ENCODE peak calls at places on chromosomes 12 and 14, in nine cellular contexts. N is PC-3; X is K562; W is effector memory CD4-positive, alpha-beta T cell; R is ovary; G is HAP-1; O is adipocyte; S is CD4-positive, CD25-positive, alpha-beta regulatory T cell; B is stomach. Q is an unnamed sample. For H3K9me3, the result is how much of the 10 kb centered on the place peaks cover.

GRCh38 chr14:63840981-63841380 is 11.8 kb upstream of the SYNE2 start:
- DNase-seq in X (no peak), W (peak), N (peak), O (no peak), S (peak), B (peak), R (no peak), G (peak), Q (peak)

GRCh38 chr12:89059061-89059460 is 293.2 kb downstream of the DUSP6 start:
- DNase-seq in S (no peak), X (no peak), N (no peak), O (no peak), W (no peak), B (no peak), G (no peak), R (no peak), Q (no peak)

GRCh38 chr14:88300817-88301216 is 22.3 kb downstream of the KCNK10 start:
- DNase-seq in W (no peak), X (no peak), N (no peak), G (no peak), R (no peak), B (no peak), O (no peak), S (no peak), Q (no peak)

GRCh38 chr12:114691196-114691595 is 7.2 kb upstream of the TBX3 start:
- DNase-seq in W (no peak), S (no peak), B (no peak), O (no peak), N (no peak), G (no peak), X (no peak), R (no peak), Q (peak)

GRCh38 chr12:124939428-124940142 is 25.1 kb upstream of the UBC start:
- DNase-seq in G (peak), X (peak), S (peak), O (peak), R (peak), N (peak), W (peak), B (peak), Q (peak)

GRCh38 chr12:62919827-62920226 is 15.1 kb downstream of the PPM1H start:
- DNase-seq in O (peak), G (no peak), B (peak), W (no peak), R (no peak), S (no peak), X (no peak), N (peak), Q (no peak)

GRCh38 chr12:114777052-114777451 is 93.1 kb upstream of the TBX3 start:
- DNase-seq in B (no peak), S (no peak), W (no peak), X (no peak), G (no peak), O (peak), N (peak), R (no peak), Q (no peak)

GRCh38 chr14:55454264-55455151 is 14.1 kb upstream of the TBPL2 start:
- DNase-seq in B (peak), X (no peak), O (peak), W (no peak), R (peak), G (peak), N (peak), S (no peak), Q (peak)

GRCh38 chr12:85821759-85822158 is 14.4 kb downstream of the RASSF9 start:
- DNase-seq in N (peak), O (no peak), R (no peak), W (no peak), B (no peak), S (no peak), X (no peak), G (no peak), Q (no peak)

GRCh38 chr12:9642606-9643270 is 26.8 kb upstream of the CLEC2D start:
- DNase-seq in R (no peak), X (no peak), N (no peak), O (no peak), W (no peak), G (no peak), B (no peak), S (no peak), Q (no peak)

GRCh38 chr14:51652168-51653095 is 722 bp downstream of the FRMD6 start:
- DNase-seq in X (peak), O (peak), R (peak), N (peak), S (peak), G (peak), B (peak), W (no peak), Q (peak)

GRCh38 chr12:54411398-54412241 is 7.4 kb downstream of the ITGA5 start:
- DNase-seq in W (peak), G (no peak), X (peak), B (peak), S (peak), R (no peak), N (peak), O (peak), Q (no peak)

DNA sequence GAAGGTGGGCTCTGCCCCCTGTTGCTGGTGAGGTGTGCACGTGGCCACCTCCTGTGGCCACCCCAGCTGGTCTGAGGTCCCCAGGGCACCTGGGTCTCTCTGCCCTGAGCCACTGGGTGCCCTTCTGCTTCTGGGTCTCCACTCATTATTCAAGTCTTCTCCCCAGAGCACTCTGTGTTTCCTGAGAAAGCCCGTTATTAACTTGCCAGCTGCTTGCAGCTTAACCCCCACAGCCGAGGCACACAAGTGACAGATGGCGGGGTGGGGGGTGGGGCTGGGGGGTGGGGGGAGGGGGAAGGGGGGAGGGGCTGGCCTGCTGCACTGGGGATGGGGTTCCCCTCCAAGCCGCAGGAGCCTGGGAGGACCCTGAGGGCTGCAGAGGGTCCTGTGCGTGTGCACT is 40.5 kb downstream of the FBRSL1 start:
- DNase-seq in B (no peak), R (no peak), N (no peak), W (no peak), S (no peak), O (no peak), G (no peak), X (no peak), Q (no peak)
- H3K9me3 ChIP-seq in B (under half), R (under half), N (under half), W (under half), S (under half), O (under half), G (under half), X (under half), Q (under half)

DNA sequence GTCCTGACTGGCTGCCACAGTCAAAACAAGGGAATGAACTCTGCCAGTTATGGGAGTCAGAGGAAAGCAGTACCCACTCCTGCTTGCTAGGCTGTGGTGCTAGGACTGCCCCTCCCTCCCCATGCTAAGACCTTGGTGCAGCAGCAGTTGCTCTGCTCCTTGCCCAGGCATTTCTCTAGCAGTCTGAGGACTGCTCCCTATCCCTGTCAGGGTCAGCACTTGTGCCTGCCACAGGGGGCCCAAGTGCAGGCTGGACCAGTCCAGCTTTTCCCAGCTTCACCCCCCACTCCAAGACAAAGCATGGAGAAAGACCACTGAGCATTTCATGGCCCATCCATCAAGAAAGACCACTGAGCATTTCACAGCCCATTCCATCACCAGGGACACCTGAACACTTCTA is 305.8 kb upstream of the CLEC14A start:
- DNase-seq in X (no peak), R (no peak), O (no peak), W (no peak), B (no peak), G (no peak), S (no peak), N (no peak), Q (no peak)
- H3K9me3 ChIP-seq in X (under half), R (under half), O (under half), W (under half), B (under half), G (under half), S (under half), N (under half), Q (under half)

GRCh38 chr12:130224613-130225012 is 62.3 kb downstream of the FZD10 start:
- DNase-seq in B (no peak), X (no peak), S (no peak), G (no peak), W (no peak), N (no peak), O (no peak), R (no peak), Q (no peak)

GRCh38 chr12:130227641-130228040 is 65.4 kb downstream of the FZD10 start:
- DNase-seq in N (no peak), S (no peak), B (no peak), O (no peak), R (no peak), G (no peak), X (no peak), W (no peak), Q (no peak)

GRCh38 chr12:130226771-130227170 is 64.5 kb downstream of the FZD10 start:
- DNase-seq in R (no peak), B (no peak), N (no peak), S (no peak), W (no peak), X (no peak), O (no peak), G (no peak), Q (no peak)

GRCh38 chr12:130223767-130224244 is 61.5 kb downstream of the FZD10 start:
- DNase-seq in B (no peak), G (no peak), R (no peak), X (no peak), S (no peak), W (no peak), N (no peak), O (no peak), Q (no peak)

GRCh38 chr12:130225347-130225746 is 63.1 kb downstream of the FZD10 start:
- DNase-seq in W (no peak), G (no peak), N (no peak), R (no peak), B (no peak), X (no peak), O (no peak), S (no peak), Q (no peak)
- H3K9me3 ChIP-seq in W (under half), G (under half), N (under half), R (under half), B (under half), X (under half), O (under half), S (under half), Q (under half)

GRCh38 chr12:59252731-59253130 is 332.4 kb upstream of the LRIG3 start:
- DNase-seq in O (no peak), G (no peak), R (no peak), B (no peak), X (no peak), S (no peak), N (no peak), W (no peak), Q (no peak)
- H3K9me3 ChIP-seq in O (under half), G (under half), R (under half), B (under half), X (under half), S (under half), N (under half), W (under half), Q (under half)

DNA sequence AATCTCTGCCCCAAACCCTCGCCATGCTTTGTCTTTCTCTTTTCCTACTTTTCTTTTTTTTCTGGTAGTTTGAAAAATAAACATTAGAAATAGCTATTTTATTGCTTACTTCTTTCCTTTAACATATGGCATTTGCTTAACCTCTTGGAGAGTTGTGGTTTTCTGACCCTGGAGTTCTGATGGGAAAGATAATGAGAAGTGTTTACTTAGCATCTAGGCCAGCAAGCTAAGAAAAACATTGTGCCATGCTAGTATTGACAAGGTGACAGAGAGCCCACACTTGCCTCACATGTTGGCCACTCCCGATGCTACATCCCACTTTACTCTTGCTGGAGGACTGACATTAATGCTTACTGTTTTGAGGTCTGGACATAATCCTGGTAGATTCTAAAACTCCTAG is 886.2 kb downstream of the DIO2 start:
- DNase-seq in G (no peak), X (no peak), R (no peak), N (peak), S (no peak), B (no peak), W (no peak), O (no peak), Q (no peak)
- H3K9me3 ChIP-seq in G (under half), X (under half), R (under half), N (under half), S (under half), B (under half), W (under half), O (under half), Q (under half)

GRCh38 chr14:28896337-28896736 is 129.8 kb downstream of the FOXG1 start:
- DNase-seq in G (no peak), S (no peak), R (no peak), W (no peak), N (no peak), O (no peak), X (no peak), B (no peak), Q (no peak)

GRCh38 chr14:28902930-28903329 is 136.3 kb downstream of the FOXG1 start:
- DNase-seq in O (peak), W (no peak), B (no peak), G (no peak), N (no peak), X (no peak), S (no peak), R (no peak), Q (no peak)

GRCh38 chr14:28901631-28902030 is 135.0 kb downstream of the FOXG1 start:
- DNase-seq in S (no peak), G (no peak), N (no peak), X (no peak), W (no peak), B (no peak), R (no peak), O (no peak), Q (no peak)
- H3K9me3 ChIP-seq in S (under half), G (under half), N (under half), X (under half), W (under half), B (under half), R (under half), O (under half), Q (under half)

GRCh38 chr12:31970199-31970598 is 11.0 kb downstream of the RESF1 start:
- DNase-seq in S (no peak), N (no peak), G (no peak), O (no peak), B (no peak), R (no peak), W (no peak), X (no peak), Q (no peak)

GRCh38 chr12:31964280-31964679 is 5.1 kb downstream of the RESF1 start:
- DNase-seq in B (no peak), R (no peak), W (no peak), G (no peak), X (no peak), N (no peak), S (no peak), O (no peak), Q (no peak)

GRCh38 chr12:31965090-31965489 is 5.9 kb downstream of the RESF1 start:
- DNase-seq in G (no peak), S (peak), B (no peak), W (peak), R (no peak), O (no peak), X (no peak), N (no peak), Q (no peak)

GRCh38 chr12:31967569-31967968 is 8.4 kb downstream of the RESF1 start:
- DNase-seq in S (no peak), X (peak), B (no peak), N (no peak), W (no peak), G (no peak), O (no peak), R (no peak), Q (no peak)

GRCh38 chr12:31966558-31967205 is 7.5 kb downstream of the RESF1 start:
- DNase-seq in R (no peak), O (no peak), W (no peak), X (no peak), N (no peak), B (no peak), S (no peak), G (no peak), Q (peak)
- H3K9me3 ChIP-seq in R (under half), O (under half), W (under half), X (under half), N (under half), B (under half), S (under half), G (under half), Q (under half)

GRCh38 chr12:41013921-41014642 is 174.0 kb upstream of the PDZRN4 start:
- DNase-seq in G (no peak), O (peak), B (no peak), X (no peak), R (no peak), S (no peak), W (no peak), N (no peak), Q (no peak)

GRCh38 chr12:41014643-41015020 is 173.5 kb upstream of the PDZRN4 start:
- DNase-seq in O (peak), R (no peak), S (no peak), X (no peak), G (no peak), N (peak), B (no peak), W (no peak), Q (no peak)

GRCh38 chr12:41008472-41008871 is 179.6 kb upstream of the PDZRN4 start:
- DNase-seq in X (no peak), R (no peak), O (no peak), S (no peak), W (no peak), N (no peak), B (no peak), G (no peak), Q (no peak)

GRCh38 chr12:41011939-41012338 is 176.2 kb upstream of the PDZRN4 start:
- DNase-seq in B (no peak), O (peak), N (no peak), S (no peak), R (no peak), X (no peak), W (no peak), G (peak), Q (no peak)
- H3K9me3 ChIP-seq in B (under half), O (half or more), N (under half), S (under half), R (under half), X (under half), W (under half), G (under half), Q (under half)

DNA sequence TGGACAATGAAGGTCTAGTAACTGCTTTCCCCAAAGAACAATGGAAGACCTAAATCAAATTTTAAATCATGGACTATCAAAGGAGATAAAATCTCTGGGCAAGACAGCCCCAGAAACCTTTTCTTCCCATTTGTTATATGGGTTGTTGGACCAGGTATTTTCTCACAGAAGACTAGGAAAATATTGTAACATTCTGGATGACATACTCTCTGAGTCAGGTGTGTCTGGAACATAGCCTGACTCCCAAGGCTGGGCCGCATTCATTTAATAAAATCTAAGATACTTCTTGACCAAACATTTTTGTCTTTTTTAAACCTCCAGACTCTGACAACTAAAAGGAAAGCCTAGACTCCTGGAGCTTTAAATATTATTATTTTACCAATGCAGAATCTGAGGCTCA is 87.9 kb downstream of the ATP23 start:
- DNase-seq in G (no peak), O (no peak), B (no peak), W (no peak), X (no peak), S (no peak), N (peak), R (no peak), Q (no peak)
- H3K9me3 ChIP-seq in G (under half), O (under half), B (under half), W (under half), X (under half), S (under half), N (under half), R (under half), Q (under half)

DNA sequence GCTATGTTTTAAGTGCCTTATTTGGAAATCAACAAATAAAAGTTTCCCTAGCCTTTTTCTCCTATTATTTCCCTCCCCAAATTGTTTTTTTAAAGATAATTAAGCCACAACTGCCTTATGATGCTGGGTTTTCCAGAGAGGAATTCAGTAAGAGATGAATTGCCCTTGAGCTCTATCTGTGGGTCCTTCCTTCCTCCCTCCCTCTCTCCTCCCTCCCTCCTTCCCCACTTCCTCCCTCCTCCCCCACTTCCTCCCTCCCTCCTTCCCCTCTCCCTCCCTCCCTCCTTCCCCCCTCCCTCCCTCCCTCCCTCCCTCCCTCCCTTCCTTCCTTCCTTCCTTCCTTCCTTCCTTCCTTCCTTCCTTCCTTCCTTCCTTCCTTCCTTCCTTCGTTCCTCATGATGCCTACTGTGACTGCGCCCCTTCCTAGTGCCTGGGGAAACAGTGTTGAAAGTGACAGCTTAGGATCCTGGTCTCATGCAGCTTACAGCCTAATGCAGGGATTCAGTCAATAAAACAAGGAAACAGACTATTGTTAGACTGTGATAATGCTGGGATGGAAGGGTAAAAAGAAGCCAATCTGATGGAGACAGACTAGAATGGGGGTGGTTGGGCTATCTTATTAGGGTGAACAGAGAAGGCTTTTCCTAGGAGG is 1417.1 kb downstream of the AACS start:
- DNase-seq in O (no peak), N (no peak), X (no peak), B (no peak), R (no peak), W (no peak), S (no peak), G (no peak), Q (no peak)
- H3K9me3 ChIP-seq in O (under half), N (under half), X (under half), B (under half), R (under half), W (under half), S (under half), G (under half), Q (under half)

Q was measured in neural progenitor cell.